ENCODE peak calls at places on chromosomes 1 and 21, in nine cellular contexts. Y is colonic mucosa; R is suprapubic skin; M is IMR-90; J is left lung; O is CD8-positive, alpha-beta T cell; E is heart right ventricle; L is ascending aorta; V is A549. Q is an unnamed sample. For H3K9me3, the result is how much of the 10 kb centered on the place peaks cover.

GRCh38 chr1:245441699-245442098 is 286.9 kb downstream of the KIF26B start:
- DNase-seq in Y (no peak), R (no peak), M (no peak), J (no peak), O (no peak), E (no peak), L (no peak), V (no peak), Q (no peak)

GRCh38 chr1:179823693-179824092 is 53.9 kb downstream of the TOR1AIP2 start:
- DNase-seq in Y (no peak), R (peak), M (no peak), J (no peak), O (no peak), E (no peak), L (peak), V (no peak), Q (no peak)

GRCh38 chr1:172399369-172400072 is 21.0 kb upstream of the C1orf105 start:
- DNase-seq in Y (peak), R (no peak), M (peak), J (peak), O (no peak), E (peak), L (peak), V (peak), Q (no peak)

GRCh38 chr1:170660874-170661645 is 2.9 kb upstream of the PRRX1 start:
- DNase-seq in Y (no peak), R (no peak), M (peak), J (no peak), O (no peak), E (no peak), L (no peak), V (no peak), Q (no peak)

GRCh38 chr1:171434717-171435346 is 50.5 kb upstream of the PRRC2C start:
- DNase-seq in Y (no peak), R (no peak), M (peak), J (peak), O (no peak), E (no peak), L (peak), V (peak), Q (no peak)

GRCh38 chr1:205521646-205522150 is 17.2 kb downstream of the CDK18 start:
- DNase-seq in Y (no peak), R (no peak), M (no peak), J (no peak), O (no peak), E (no peak), L (no peak), V (no peak), Q (no peak)

GRCh38 chr1:61055110-61055614 is 27.2 kb upstream of the NFIA start:
- DNase-seq in Y (peak), R (no peak), M (peak), J (no peak), O (no peak), E (no peak), L (no peak), V (no peak), Q (no peak)

GRCh38 chr1:1858382-1859086 is 32.4 kb downstream of the GNB1 start:
- DNase-seq in Y (peak), R (peak), M (peak), J (peak), O (no peak), E (peak), L (peak), V (peak), Q (no peak)

GRCh38 chr1:6345009-6345408 is 48.6 kb downstream of the ACOT7 start:
- DNase-seq in Y (no peak), R (no peak), M (no peak), J (no peak), O (no peak), E (no peak), L (no peak), V (no peak), Q (peak)

GRCh38 chr1:46062651-46063319 is 69.6 kb downstream of the PIK3R3 start:
- DNase-seq in Y (peak), R (no peak), M (peak), J (no peak), O (no peak), E (peak), L (no peak), V (no peak), Q (no peak)

GRCh38 chr1:203325004-203325417 is 19.7 kb downstream of the BTG2 start:
- DNase-seq in Y (no peak), R (no peak), M (no peak), J (peak), O (no peak), E (no peak), L (no peak), V (no peak), Q (no peak)

GRCh38 chr1:9009438-9010366 is 16.5 kb downstream of the SLC2A7 start:
- DNase-seq in Y (no peak), R (no peak), M (peak), J (no peak), O (no peak), E (no peak), L (no peak), V (no peak), Q (no peak)

GRCh38 chr1:228978486-228979324 is 243.4 kb downstream of the RHOU start:
- DNase-seq in Y (peak), R (no peak), M (no peak), J (no peak), O (no peak), E (no peak), L (peak), V (no peak), Q (no peak)

GRCh38 chr1:21761052-21761451 is 21.9 kb downstream of the USP48 start:
- DNase-seq in Y (no peak), R (no peak), M (no peak), J (no peak), O (no peak), E (no peak), L (no peak), V (no peak), Q (no peak)

GRCh38 chr1:5707566-5708178 is 284.6 kb downstream of the NPHP4 start:
- DNase-seq in Y (no peak), R (peak), M (no peak), J (peak), O (no peak), E (no peak), L (no peak), V (no peak), Q (peak)

GRCh38 chr1:204684206-204684536 is 1.4 kb downstream of the LRRN2 start:
- DNase-seq in Y (no peak), R (no peak), M (no peak), J (no peak), O (no peak), E (no peak), L (no peak), V (no peak), Q (no peak)

GRCh38 chr1:66764994-66765578 is 12.8 kb downstream of the DYNLT5 start:
- DNase-seq in Y (peak), R (no peak), M (peak), J (no peak), O (peak), E (peak), L (no peak), V (peak), Q (no peak)

GRCh38 chr1:178284059-178284458 is 190.2 kb downstream of the RASAL2 start:
- DNase-seq in Y (no peak), R (no peak), M (no peak), J (no peak), O (no peak), E (no peak), L (no peak), V (no peak), Q (no peak)

GRCh38 chr1:178279287-178279686 is 185.4 kb downstream of the RASAL2 start:
- DNase-seq in Y (no peak), R (no peak), M (no peak), J (no peak), O (no peak), E (no peak), L (no peak), V (no peak), Q (no peak)

GRCh38 chr1:178278135-178278534 is 184.2 kb downstream of the RASAL2 start:
- DNase-seq in Y (no peak), R (no peak), M (no peak), J (no peak), O (no peak), E (no peak), L (no peak), V (no peak), Q (no peak)

GRCh38 chr1:178283409-178283808 is 189.5 kb downstream of the RASAL2 start:
- DNase-seq in Y (no peak), R (no peak), M (peak), J (no peak), O (no peak), E (no peak), L (no peak), V (no peak), Q (no peak)

DNA sequence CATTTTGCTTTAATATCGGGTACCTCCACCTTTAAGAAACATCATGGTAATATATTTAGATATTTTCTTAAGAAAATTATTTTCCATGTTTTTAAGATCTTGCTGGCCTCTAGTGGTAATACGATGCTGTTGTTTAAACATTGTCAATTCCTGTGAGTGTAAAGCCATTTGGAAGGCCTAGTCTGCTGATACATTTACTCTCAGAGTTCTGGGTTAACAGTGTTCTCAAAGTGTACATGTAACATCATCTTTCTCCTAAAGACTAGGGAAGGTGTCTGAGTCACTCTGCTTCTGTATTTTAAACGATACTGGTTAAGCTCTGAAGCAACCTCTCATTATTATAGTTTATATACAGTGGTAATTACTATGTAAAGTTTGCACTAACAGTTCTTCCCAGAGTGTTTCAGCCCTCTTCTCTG is 189.1 kb downstream of the RASAL2 start:
- DNase-seq in Y (no peak), R (no peak), M (peak), J (no peak), O (no peak), E (no peak), L (no peak), V (peak), Q (no peak)
- TF ChIP-seq CTCF in Y (no peak), R (peak), M (peak), J (peak), O (no peak), E (peak), L (peak), V (peak), Q (peak)

GRCh38 chr1:55192093-55192492 is 23.1 kb downstream of the USP24 start:
- DNase-seq in Y (no peak), R (no peak), M (no peak), J (no peak), O (no peak), E (no peak), L (no peak), V (no peak), Q (no peak)
- H3K9me3 ChIP-seq in Y (under half), R (under half), M (under half), J (under half), O (under half), E (under half), L (under half), V (under half), Q (under half)

GRCh38 chr1:160544647-160545046 is 21.6 kb upstream of the SLAMF6 start:
- DNase-seq in Y (no peak), R (no peak), M (peak), J (no peak), O (no peak), E (no peak), L (no peak), V (no peak), Q (no peak)
- TF ChIP-seq CTCF in Y (peak), R (no peak), M (peak), J (no peak), O (peak), E (no peak), L (peak), V (peak), Q (peak)

GRCh38 chr1:50923564-50923963 is 36.5 kb downstream of the FAF1 start:
- DNase-seq in Y (no peak), R (no peak), M (no peak), J (no peak), O (no peak), E (no peak), L (no peak), V (no peak), Q (no peak)
- H3K9me3 ChIP-seq in Y (under half), R (under half), M (under half), J (under half), O (under half), E (under half), L (under half), V (under half), Q (under half)

DNA sequence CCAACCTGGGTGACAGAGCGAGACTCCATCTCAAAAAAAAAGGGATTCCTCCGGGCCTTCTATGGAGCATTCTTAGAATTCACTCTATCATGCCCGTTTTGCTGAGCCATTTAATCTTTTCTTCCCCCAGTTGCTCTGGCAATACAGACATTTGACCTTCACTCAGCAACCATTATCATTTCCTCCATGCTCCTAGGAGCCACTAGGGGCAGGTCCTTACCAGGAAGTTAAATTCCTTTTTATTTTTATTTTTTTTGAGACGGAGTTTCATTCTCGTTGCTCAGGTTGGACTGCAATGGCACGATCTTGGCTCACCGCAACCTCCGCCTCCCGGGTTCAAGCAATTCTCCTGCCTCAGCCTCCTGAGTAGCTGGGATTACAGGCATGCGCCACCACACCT is 9.7 kb upstream of the CGN start:
- DNase-seq in Y (no peak), R (no peak), M (no peak), J (no peak), O (no peak), E (no peak), L (no peak), V (peak), Q (no peak)
- TF ChIP-seq CTCF in Y (peak), R (no peak), M (no peak), J (no peak), O (no peak), E (no peak), L (no peak), V (no peak), Q (peak)

GRCh38 chr1:247043406-247043805 is 35.2 kb downstream of the ZNF670 start:
- DNase-seq in Y (no peak), R (no peak), M (no peak), J (no peak), O (no peak), E (no peak), L (no peak), V (no peak), Q (no peak)
- H3K9me3 ChIP-seq in Y (under half), R (under half), M (under half), J (under half), O (under half), E (under half), L (under half), V (half or more), Q (under half)

DNA sequence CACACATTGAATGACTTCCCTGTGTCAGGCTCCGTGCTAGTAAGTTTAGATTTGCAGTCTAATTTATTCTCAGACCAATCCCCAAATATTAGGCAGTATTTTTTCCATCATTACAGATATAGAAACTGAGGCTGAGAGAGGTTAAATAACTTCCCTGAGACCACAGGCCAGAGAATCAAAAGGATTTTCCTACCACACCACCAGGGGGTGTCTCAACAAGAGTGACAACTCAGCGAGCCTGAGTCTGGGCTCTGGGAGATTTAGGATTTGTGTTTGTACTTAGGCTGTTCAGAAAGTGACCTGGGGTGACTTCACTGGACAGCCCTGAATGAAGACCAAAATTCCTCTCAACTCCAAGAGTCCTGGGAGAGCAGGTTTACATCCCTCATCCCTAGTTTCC is 13.3 kb upstream of the LCE5A start:
- DNase-seq in Y (no peak), R (no peak), M (no peak), J (no peak), O (no peak), E (no peak), L (no peak), V (peak), Q (no peak)
- TF ChIP-seq CTCF in Y (no peak), R (peak), M (peak), J (peak), O (no peak), E (no peak), L (no peak), V (peak), Q (peak)

GRCh38 chr1:178060789-178061556 is 32.9 kb upstream of the RASAL2 start:
- DNase-seq in Y (no peak), R (no peak), M (peak), J (no peak), O (no peak), E (peak), L (no peak), V (no peak), Q (no peak)
- H3K9me3 ChIP-seq in Y (under half), R (under half), M (under half), J (under half), O (under half), E (under half), L (under half), V (under half), Q (under half)

GRCh38 chr1:221887091-221887746 is 145.3 kb upstream of the DUSP10 start:
- DNase-seq in Y (peak), R (peak), M (peak), J (peak), O (no peak), E (peak), L (peak), V (peak), Q (peak)
- TF ChIP-seq CTCF in Y (no peak), R (no peak), M (peak), J (no peak), O (no peak), E (no peak), L (no peak), V (no peak), Q (no peak)

DNA sequence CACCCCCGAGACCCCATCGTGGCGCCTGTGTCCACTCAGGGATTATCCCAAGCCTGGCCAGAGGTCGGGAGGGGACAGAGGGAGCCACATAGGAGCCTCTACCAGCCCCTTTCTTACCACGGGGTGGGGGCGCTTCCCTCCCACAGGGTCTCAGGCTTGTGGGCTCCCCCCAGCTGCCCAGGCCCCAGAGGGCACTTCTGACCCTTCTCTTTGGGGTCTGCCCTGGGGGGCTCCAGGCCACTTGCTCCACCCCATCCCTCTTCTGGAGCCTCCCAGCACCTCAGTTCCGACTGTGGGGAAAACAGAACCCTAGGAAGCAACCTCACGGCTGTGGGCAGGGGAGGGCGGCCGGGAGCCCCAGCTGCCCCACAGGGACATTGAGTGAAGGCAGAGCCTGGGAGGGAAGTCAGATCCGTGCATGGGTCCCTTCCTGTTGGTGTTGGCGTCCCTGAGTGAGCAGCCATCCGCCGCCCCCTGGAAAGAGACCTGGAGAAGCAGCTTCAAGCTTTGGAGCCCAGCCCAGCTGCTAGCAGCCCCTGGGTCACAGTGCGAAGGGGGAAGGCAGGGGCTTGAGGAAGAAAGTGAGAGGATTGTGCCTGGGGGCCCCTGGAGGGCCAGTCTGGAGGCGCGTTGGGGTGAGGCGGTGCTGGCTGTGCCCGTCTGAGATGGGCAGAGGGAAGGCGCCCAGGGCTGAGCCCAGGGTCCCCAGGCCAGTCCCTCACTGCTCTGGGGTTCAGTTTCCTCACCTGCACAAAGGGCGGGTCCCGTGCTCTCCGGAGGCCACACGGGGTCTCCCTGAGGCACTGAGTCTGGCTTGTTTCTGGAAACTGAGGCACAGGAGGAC is 22.1 kb downstream of the RRP1 start:
- DNase-seq in Y (no peak), R (no peak), M (no peak), J (no peak), O (no peak), E (no peak), L (no peak), V (no peak), Q (no peak)
- H3K9me3 ChIP-seq in Y (under half), R (under half), M (under half), J (under half), O (under half), E (under half), L (under half), V (under half), Q (under half)

Q was measured in RWPE2.